ENCODE peak calls at places on chromosomes 4 and X, in five cellular contexts. N is ELR, E is fibroblast of lung, W is Daoy, P is GM18507. Z is an unnamed sample.

GRCh38 chr4:26144526-26145167 is 176.2 kb upstream of the RBPJ start:
- DNase-seq in N (no peak), P (no peak), E (peak), W (no peak), Z (no peak)

GRCh38 chr4:7259039-7259438 is 66.7 kb downstream of the SORCS2 start:
- DNase-seq in E (no peak), W (no peak), N (no peak), P (no peak), Z (no peak)

GRCh38 chr4:168995537-168996295 is 14.3 kb downstream of the CBR4 start:
- DNase-seq in E (peak), N (peak), W (no peak), P (no peak), Z (no peak)

GRCh38 chr4:124631760-124632159 is 80.8 kb downstream of the ANKRD50 start:
- DNase-seq in N (peak), W (peak), E (peak), P (no peak), Z (no peak)

GRCh38 chr4:138275946-138276621 is 33.9 kb upstream of the SLC7A11 start:
- DNase-seq in W (peak), P (no peak), E (peak), N (peak), Z (no peak)

GRCh38 chr4:105145913-105146285 is 777 bp upstream of the TET2 start:
- DNase-seq in E (no peak), P (no peak), W (no peak), N (peak), Z (no peak)

GRCh38 chr4:72055566-72055965 is 23.8 kb downstream of the NPFFR2 start:
- DNase-seq in W (no peak), E (no peak), N (no peak), P (no peak), Z (no peak)

GRCh38 chrX:130715299-130715698 is 187.7 kb downstream of the ENOX2 start:
- DNase-seq in N (no peak), E (peak), P (no peak), W (peak), Z (no peak)

GRCh38 chrX:114058988-114059418 is 524.9 kb upstream of the HTR2C start:
- DNase-seq in N (no peak), W (no peak), P (no peak), E (no peak), Z (no peak)

GRCh38 chrX:154775611-154776349 is 13.1 kb downstream of the DKC1 start:
- DNase-seq in E (no peak), N (peak), P (no peak), W (no peak), Z (no peak)

GRCh38 chrX:16869393-16870094 is 618 bp downstream of the RBBP7 start:
- DNase-seq in N (peak), E (no peak), P (no peak), W (peak), Z (peak)

GRCh38 chr4:18882468-18882867 is 860.9 kb upstream of the LCORL start:
- DNase-seq in N (peak), P (no peak), E (peak), W (peak), Z (no peak)

GRCh38 chrX:111288841-111289240 is 18.6 kb upstream of the CAPN6 start:
- DNase-seq in W (no peak), E (no peak), P (no peak), N (no peak), Z (no peak)

GRCh38 chr4:189845145-189845846 is 95.4 kb upstream of the FRG1 start:
- DNase-seq in W (no peak), P (no peak), N (peak), E (no peak), Z (no peak)

GRCh38 chr4:25953740-25954139 is 39.7 kb downstream of the SMIM20 start:
- DNase-seq in E (peak), P (no peak), N (peak), W (peak), Z (no peak)

GRCh38 chrX:154355094-154355775 is 19.2 kb downstream of the FLNA start:
- DNase-seq in E (no peak), N (no peak), W (peak), P (no peak), Z (no peak)

GRCh38 chrX:142095816-142096215 is 109.3 kb downstream of the MAGEC2 start:
- DNase-seq in W (no peak), N (no peak), E (peak), P (no peak), Z (no peak)

GRCh38 chr4:36043241-36043640 is 201.1 kb downstream of the ARAP2 start:
- DNase-seq in E (no peak), W (no peak), P (no peak), N (no peak), Z (no peak)

GRCh38 chr4:181949704-181950312 is 293.4 kb upstream of the TENM3 start:
- DNase-seq in E (no peak), N (no peak), P (no peak), W (no peak), Z (no peak)

GRCh38 chr4:117549624-117550023 is 464.2 kb upstream of the TRAM1L1 start:
- DNase-seq in P (no peak), N (no peak), W (no peak), E (no peak), Z (no peak)

GRCh38 chr4:176313596-176314341 is 6.0 kb upstream of the SPCS3 start:
- DNase-seq in N (no peak), W (no peak), E (no peak), P (no peak), Z (no peak)

GRCh38 chr4:12701384-12701783 is 782.8 kb downstream of the RAB28 start:
- DNase-seq in N (no peak), P (no peak), W (no peak), E (no peak), Z (no peak)

GRCh38 chrX:14872355-14872754 is 514 bp downstream of the FANCB start:
- DNase-seq in E (no peak), N (peak), P (no peak), W (no peak), Z (no peak)

GRCh38 chr4:183637461-183637860 is 21.5 kb downstream of the RWDD4 start:
- DNase-seq in E (peak), W (peak), N (peak), P (no peak), Z (no peak)

GRCh38 chr4:74328501-74328900 is 20.2 kb downstream of the EPGN start:
- DNase-seq in N (peak), P (no peak), E (no peak), W (no peak), Z (no peak)

GRCh38 chrX:154531626-154532025 is 15.0 kb downstream of the G6PD start:
- DNase-seq in N (peak), W (no peak), E (no peak), P (no peak), Z (no peak)

GRCh38 chr4:76624271-76624681 is 189.2 kb downstream of the SHROOM3 start:
- DNase-seq in E (peak), P (no peak), W (peak), N (peak), Z (no peak)

GRCh38 chr4:183261953-183262775 is 57.9 kb downstream of the CLDN22 start:
- DNase-seq in W (peak), E (peak), N (peak), P (peak), Z (peak)

GRCh38 chrX:130975947-130976346 is 72.9 kb upstream of the ENOX2 start:
- DNase-seq in W (peak), N (peak), P (no peak), E (peak), Z (peak)

GRCh38 chr4:182653596-182653995 is 263.6 kb downstream of the DCTD start:
- DNase-seq in W (peak), N (no peak), E (no peak), P (no peak), Z (no peak)

GRCh38 chr4:149749769-149750168 is 65.9 kb downstream of the IQCM start:
- DNase-seq in W (no peak), P (no peak), E (no peak), N (no peak), Z (no peak)

GRCh38 chr4:53830511-53830910 is 233.9 kb downstream of the CHIC2 start:
- DNase-seq in P (no peak), E (no peak), W (no peak), N (no peak), Z (no peak)

GRCh38 chrX:10457092-10457491 is 163.3 kb downstream of the MID1 start:
- DNase-seq in W (no peak), P (no peak), N (peak), E (peak), Z (no peak)

GRCh38 chr4:168803727-168804126 is 206.3 kb downstream of the CBR4 start:
- DNase-seq in N (peak), P (no peak), E (peak), W (peak), Z (no peak)

GRCh38 chr4:113575391-113575790 is 186.1 kb downstream of the CAMK2D start:
- DNase-seq in W (peak), N (peak), P (no peak), E (peak), Z (no peak)

GRCh38 chr4:2800691-2801596 is 8.1 kb downstream of the SH3BP2 start:
- DNase-seq in W (peak), N (peak), E (peak), P (no peak), Z (no peak)

GRCh38 chr4:183721207-183722081 is 62.4 kb downstream of the TRAPPC11 start:
- DNase-seq in E (peak), P (peak), N (peak), W (no peak), Z (no peak)